ENCODE peak calls at places on chromosome 7, in six cellular contexts. E is H9, W is NT2/D1, Q is NCI-H1092 treated with DMSO at 0.1 percent for 48 hours, M is HuH-7.5, D is gastrocnemius medialis. P is an unnamed sample.

GRCh38 chr7:132394283-132395003 is 181.8 kb downstream of the PLXNA4 start:
- DNase-seq in E (no peak), W (no peak), Q (peak; percentile 20), M (no peak), D (no peak), P (no peak)

GRCh38 chr7:68807681-68808080 is 790.6 kb upstream of the AUTS2 start:
- DNase-seq in E (no peak), W (no peak), Q (no peak), M (no peak), D (no peak), P (no peak)

GRCh38 chr7:94449151-94449725 is 54.5 kb downstream of the COL1A2 start:
- DNase-seq in E (no peak), W (no peak), Q (peak; percentile 93), M (no peak), D (no peak), P (no peak)

GRCh38 chr7:151801782-151802468 is 75.0 kb downstream of the PRKAG2 start:
- DNase-seq in E (no peak), W (no peak), Q (no peak), M (no peak), D (no peak), P (no peak)

GRCh38 chr7:151181011-151181431 is 6.0 kb downstream of the ASB10 start:
- DNase-seq in E (no peak), W (no peak), Q (no peak), M (no peak), D (no peak), P (peak; percentile 50)

GRCh38 chr7:95545007-95545615 is 51.2 kb downstream of the PDK4 start:
- DNase-seq in E (no peak), W (no peak), Q (peak; percentile 42), M (peak; percentile 41), D (peak; percentile 39), P (no peak)

GRCh38 chr7:1889556-1890181 is 219.6 kb downstream of the ELFN1 start:
- DNase-seq in E (no peak), W (no peak), Q (no peak), M (no peak), D (no peak), P (no peak)

GRCh38 chr7:47581442-47581820 is 480 bp downstream of the TNS3 start:
- DNase-seq in E (no peak), W (no peak), Q (no peak), M (no peak), D (no peak), P (no peak)

GRCh38 chr7:142886866-142887265 is 1.3 kb upstream of the TRPV6 start:
- DNase-seq in E (peak; percentile 8), W (no peak), Q (no peak), M (no peak), D (no peak), P (no peak)

GRCh38 chr7:139623518-139623917 is 100.0 kb downstream of the CLEC2L start:
- DNase-seq in E (no peak), W (no peak), Q (no peak), M (no peak), D (no peak), P (no peak)

GRCh38 chr7:31633894-31634494 is 53.0 kb upstream of the PPP1R17 start:
- DNase-seq in E (peak; percentile 70), W (peak; percentile 88), Q (peak; percentile 36), M (peak; percentile 38), D (no peak), P (no peak)

GRCh38 chr7:48188776-48189520 is 17.7 kb downstream of the ABCA13 start:
- DNase-seq in E (no peak), W (no peak), Q (no peak), M (no peak), D (no peak), P (no peak)

GRCh38 chr7:4167385-4167910 is 514.6 kb upstream of the FOXK1 start:
- DNase-seq in E (no peak), W (no peak), Q (no peak), M (no peak), D (no peak), P (no peak)

GRCh38 chr7:133529861-133530260 is 277.0 kb downstream of the EXOC4 start:
- DNase-seq in E (no peak), W (no peak), Q (peak; percentile 16), M (no peak), D (no peak), P (no peak)

GRCh38 chr7:74006451-74007259 is 21.3 kb upstream of the ELN start:
- DNase-seq in E (no peak), W (no peak), Q (peak; percentile 44), M (no peak), D (no peak), P (no peak)

GRCh38 chr7:151432658-151433521 is 7.1 kb downstream of the CRYGN start:
- DNase-seq in E (no peak), W (no peak), Q (no peak), M (no peak), D (no peak), P (no peak)

GRCh38 chr7:156783864-156784263 is 109.1 kb downstream of the LMBR1 start:
- DNase-seq in E (no peak), W (no peak), Q (no peak), M (no peak), D (no peak), P (no peak)

GRCh38 chr7:77570330-77571011 is 33.4 kb downstream of the PTPN12 start:
- DNase-seq in E (no peak), W (no peak), Q (no peak), M (no peak), D (no peak), P (no peak)

GRCh38 chr7:139034855-139035587 is 821 bp downstream of the ZC3HAV1L start:
- DNase-seq in E (peak; percentile 55), W (no peak), Q (peak; percentile 51), M (peak; percentile 65), D (no peak), P (no peak)

GRCh38 chr7:12623885-12624498 is 53.5 kb downstream of the SCIN start:
- DNase-seq in E (no peak), W (peak; percentile 13), Q (peak; percentile 57), M (no peak), D (no peak), P (no peak)

GRCh38 chr7:123230603-123231002 is 30.8 kb upstream of the SLC13A1 start:
- DNase-seq in E (no peak), W (no peak), Q (no peak), M (no peak), D (no peak), P (no peak)

P was measured in psoas muscle.